ENCODE peak calls at places on chromosomes 5 and 9, in four cellular contexts. One of them, this sample, is unnamed.
A peak's percentile ranks its signal among the peaks of the same experiment; 100 is the strongest.

GRCh38 chr9:1979815-1980367 is 35.3 kb upstream of the SMARCA2 start:
- DNase-seq in K562: no peak
- DNase-seq in iris pigment epithelial cell: peak; percentile 67
- DNase-seq in A172: peak; percentile 28
- DNase-seq in this sample: peak; percentile 21

GRCh38 chr5:140182803-140183367 is 7.9 kb downstream of the CYSTM1 start:
- DNase-seq in K562: no peak
- DNase-seq in iris pigment epithelial cell: peak; percentile 41
- DNase-seq in A172: peak; percentile 64
- DNase-seq in this sample: no peak

GRCh38 chr9:105466898-105467455 is 19.1 kb downstream of the FSD1L start:
- DNase-seq in K562: no peak
- DNase-seq in iris pigment epithelial cell: peak; percentile 47
- DNase-seq in A172: no peak
- DNase-seq in this sample: no peak

GRCh38 chr9:133437753-133438531 is 15.8 kb downstream of the ADAMTS13 start:
- DNase-seq in K562: peak; percentile 55
- DNase-seq in iris pigment epithelial cell: no peak
- DNase-seq in A172: no peak
- DNase-seq in this sample: no peak

GRCh38 chr5:72013741-72014703 is 93.3 kb upstream of the MAP1B start:
- DNase-seq in K562: no peak
- DNase-seq in iris pigment epithelial cell: peak; percentile 81
- DNase-seq in A172: no peak
- DNase-seq in this sample: no peak

GRCh38 chr9:136488247-136489214 is 5.7 kb upstream of the SEC16A start:
- DNase-seq in K562: peak; percentile 67
- DNase-seq in iris pigment epithelial cell: peak; percentile 9
- DNase-seq in A172: peak; percentile 63
- DNase-seq in this sample: peak; percentile 57

GRCh38 chr9:129142536-129142935 is 31.3 kb downstream of the PTPA start:
- DNase-seq in K562: no peak
- DNase-seq in iris pigment epithelial cell: no peak
- DNase-seq in A172: no peak
- DNase-seq in this sample: no peak

GRCh38 chr5:1479581-1480188 is 34.4 kb upstream of the SLC6A3 start:
- DNase-seq in K562: peak; percentile 81
- DNase-seq in iris pigment epithelial cell: peak; percentile 85
- DNase-seq in A172: no peak
- DNase-seq in this sample: peak; percentile 17

GRCh38 chr5:32450952-32451351 is 6.4 kb upstream of the ZFR start:
- DNase-seq in K562: peak; percentile 48
- DNase-seq in iris pigment epithelial cell: no peak
- DNase-seq in A172: no peak
- DNase-seq in this sample: no peak

GRCh38 chr9:20701058-20701457 is 17.0 kb downstream of the FOCAD start:
- DNase-seq in K562: no peak
- DNase-seq in iris pigment epithelial cell: no peak
- DNase-seq in A172: no peak
- DNase-seq in this sample: no peak

GRCh38 chr9:69180670-69181069 is 6.6 kb downstream of the TJP2 start:
- DNase-seq in K562: peak; percentile 85
- DNase-seq in iris pigment epithelial cell: peak; percentile 99
- DNase-seq in A172: peak; percentile 99
- DNase-seq in this sample: peak; percentile 94

GRCh38 chr9:36765468-36766341 is 193.0 kb downstream of the MELK start:
- DNase-seq in K562: peak; percentile 95
- DNase-seq in iris pigment epithelial cell: peak; percentile 32
- DNase-seq in A172: no peak
- DNase-seq in this sample: peak; percentile 97

GRCh38 chr9:28329323-28329722 is 756.0 kb upstream of the C9orf72 start:
- DNase-seq in K562: no peak
- DNase-seq in iris pigment epithelial cell: no peak
- DNase-seq in A172: no peak
- DNase-seq in this sample: no peak

GRCh38 chr9:129270903-129271431 is 92.9 kb upstream of the IER5L start:
- DNase-seq in K562: no peak
- DNase-seq in iris pigment epithelial cell: peak; percentile 83
- DNase-seq in A172: peak; percentile 53
- DNase-seq in this sample: peak; percentile 67

GRCh38 chr9:90142580-90142979 is 500.0 kb downstream of the DIRAS2 start:
- DNase-seq in K562: peak; percentile 7
- DNase-seq in iris pigment epithelial cell: peak; percentile 43
- DNase-seq in A172: peak; percentile 37
- DNase-seq in this sample: peak; percentile 33

GRCh38 chr9:124206391-124206790 is 51.4 kb upstream of the NEK6 start:
- DNase-seq in K562: no peak
- DNase-seq in iris pigment epithelial cell: no peak
- DNase-seq in A172: no peak
- DNase-seq in this sample: no peak

GRCh38 chr5:92907914-92908606 is 673.0 kb downstream of the NR2F1-AS1 start:
- DNase-seq in K562: no peak
- DNase-seq in iris pigment epithelial cell: peak; percentile 82
- DNase-seq in A172: peak; percentile 73
- DNase-seq in this sample: no peak

GRCh38 chr9:129374231-129374630 is 196.2 kb upstream of the IER5L start:
- DNase-seq in K562: no peak
- DNase-seq in iris pigment epithelial cell: no peak
- DNase-seq in A172: no peak
- DNase-seq in this sample: no peak

GRCh38 chr9:94639045-94639995 is at the start of gene FBP1:
- DNase-seq in K562: peak; percentile 55
- DNase-seq in iris pigment epithelial cell: no peak
- DNase-seq in A172: no peak
- DNase-seq in this sample: no peak

GRCh38 chr9:112233769-112234168 is 58.7 kb upstream of the SUSD1 start:
- DNase-seq in K562: no peak
- DNase-seq in iris pigment epithelial cell: peak; percentile 91
- DNase-seq in A172: no peak
- DNase-seq in this sample: no peak